ENCODE peak calls at places on chromosome 1, in ten cellular contexts. I is cardiac muscle cell, N is Peyer's patch, H is BE2C, Q is prostate gland, P is body of pancreas, X is fibroblast of mammary gland, E is cardiac fibroblast, V is lower lobe of right lung, K is thoracic aorta. R is an unnamed sample.

GRCh38 chr1:76944942-76945341 is 77.7 kb downstream of the ST6GALNAC5 start:
- DNase-seq in X (no peak), Q (no peak), I (no peak), P (no peak), H (no peak), E (peak), N (no peak), V (no peak), K (no peak), R (no peak)

GRCh38 chr1:905811-906531 is 17.8 kb upstream of the SAMD11 start:
- DNase-seq in X (no peak), K (no peak), H (peak), I (no peak), Q (peak), N (peak), V (peak), P (no peak), E (no peak), R (peak)

GRCh38 chr1:50084389-50084788 is 24.3 kb upstream of the ELAVL4 start:
- DNase-seq in Q (no peak), E (no peak), H (no peak), P (no peak), V (no peak), N (no peak), X (no peak), K (no peak), I (no peak), R (no peak)

GRCh38 chr1:84888753-84889152 is 4.3 kb downstream of the LPAR3 start:
- DNase-seq in I (no peak), V (no peak), H (no peak), E (peak), K (no peak), P (no peak), N (no peak), Q (no peak), X (no peak), R (no peak)

GRCh38 chr1:28893403-28894102 is 20.8 kb upstream of the EPB41 start:
- DNase-seq in X (peak), I (no peak), Q (no peak), H (peak), V (no peak), N (no peak), P (no peak), K (no peak), E (peak), R (no peak)

GRCh38 chr1:153968400-153968799 is 698 bp downstream of the CREB3L4 start:
- DNase-seq in Q (peak), N (no peak), K (no peak), I (no peak), H (peak), P (no peak), E (no peak), X (no peak), V (no peak), R (no peak)

GRCh38 chr1:23554481-23555224 is 4.6 kb downstream of the ID3 start:
- DNase-seq in E (peak), Q (peak), H (peak), I (peak), X (peak), P (peak), K (no peak), V (peak), N (peak), R (peak)

GRCh38 chr1:89274431-89274857 is 1.8 kb upstream of the GBP5 start:
- DNase-seq in H (no peak), K (no peak), E (peak), Q (peak), N (no peak), I (peak), X (peak), V (no peak), P (no peak), R (no peak)

GRCh38 chr1:19866758-19867157 is 15.4 kb upstream of the OTUD3 start:
- DNase-seq in X (peak), K (no peak), P (no peak), N (no peak), I (no peak), V (no peak), Q (no peak), H (no peak), E (peak), R (no peak)

GRCh38 chr1:201365251-201365650 is 12.2 kb downstream of the TNNT2 start:
- DNase-seq in K (no peak), X (no peak), Q (no peak), E (no peak), H (no peak), P (no peak), I (no peak), V (no peak), N (no peak), R (no peak)

GRCh38 chr1:90007979-90008404 is 13.1 kb downstream of the ZNF326 start:
- DNase-seq in E (no peak), P (no peak), Q (no peak), N (no peak), I (no peak), K (no peak), H (no peak), V (no peak), X (no peak), R (no peak)

GRCh38 chr1:61183471-61184034 is 101.2 kb downstream of the NFIA start:
- DNase-seq in I (peak), Q (peak), V (no peak), X (peak), K (no peak), N (no peak), P (peak), H (peak), E (peak), R (no peak)

GRCh38 chr1:9724706-9725476 is 73.4 kb downstream of the PIK3CD start:
- DNase-seq in V (peak), H (peak), N (peak), I (peak), X (peak), K (no peak), P (peak), E (peak), Q (no peak), R (peak)

GRCh38 chr1:183090386-183091006 is 67.3 kb downstream of the LAMC1 start:
- DNase-seq in V (no peak), N (no peak), I (peak), E (peak), K (no peak), P (peak), X (peak), Q (peak), H (no peak), R (no peak)

GRCh38 chr1:91846007-91846620 is 39.8 kb downstream of the TGFBR3 start:
- DNase-seq in P (peak), X (peak), I (peak), N (no peak), E (peak), V (no peak), H (peak), Q (peak), K (no peak), R (no peak)

GRCh38 chr1:11653101-11653601 is 1.1 kb downstream of the FBXO2 start:
- DNase-seq in P (peak), X (no peak), E (no peak), Q (no peak), V (no peak), H (no peak), N (no peak), I (no peak), K (no peak), R (no peak)

GRCh38 chr1:192445849-192446489 is 129.2 kb downstream of the RGS21 start:
- DNase-seq in N (peak), V (no peak), H (peak), X (peak), I (peak), E (peak), P (peak), Q (peak), K (no peak), R (no peak)

GRCh38 chr1:55474168-55474786 is 259.1 kb upstream of the USP24 start:
- DNase-seq in H (no peak), K (no peak), I (peak), Q (no peak), X (peak), P (no peak), E (peak), N (no peak), V (no peak), R (no peak)

GRCh38 chr1:12434174-12434573 is 183.8 kb downstream of the DHRS3 start:
- DNase-seq in N (no peak), P (no peak), H (no peak), X (peak), Q (no peak), I (peak), V (no peak), K (no peak), E (peak), R (no peak)

GRCh38 chr1:149888999-149889289 is 10.4 kb upstream of the BOLA1 start:
- DNase-seq in E (peak), H (no peak), P (peak), X (peak), Q (peak), N (no peak), K (no peak), I (peak), V (no peak), R (no peak)

GRCh38 chr1:61459345-61459744 is 265.6 kb downstream of the TM2D1 start:
- DNase-seq in N (no peak), K (no peak), I (no peak), H (no peak), E (no peak), X (no peak), Q (no peak), V (no peak), P (no peak), R (no peak)

GRCh38 chr1:7287013-7287412 is 484.1 kb upstream of the VAMP3 start:
- DNase-seq in Q (no peak), N (no peak), X (no peak), K (no peak), P (no peak), I (no peak), H (no peak), E (no peak), V (no peak), R (no peak)

GRCh38 chr1:9651565-9652378 is at the start of gene PIK3CD:
- DNase-seq in E (peak), H (no peak), K (no peak), P (no peak), V (peak), I (peak), N (peak), X (peak), Q (no peak), R (peak)

GRCh38 chr1:10901091-10901893 is 104.8 kb upstream of the CASZ1 start:
- DNase-seq in P (no peak), V (peak), H (peak), X (peak), E (peak), I (no peak), N (no peak), Q (peak), K (no peak), R (no peak)

GRCh38 chr1:193542668-193543067 is 356.3 kb upstream of the B3GALT2 start:
- DNase-seq in N (no peak), P (no peak), Q (no peak), K (no peak), E (no peak), V (no peak), X (no peak), H (no peak), I (no peak), R (no peak)

GRCh38 chr1:161966076-161966475 is 57.6 kb downstream of the OLFML2B start:
- DNase-seq in Q (no peak), N (no peak), K (no peak), V (no peak), X (no peak), I (no peak), E (no peak), H (no peak), P (no peak), R (no peak)

GRCh38 chr1:30335389-30335996 is 387.9 kb downstream of the MATN1 start:
- DNase-seq in K (no peak), I (no peak), V (no peak), E (no peak), X (no peak), Q (no peak), P (no peak), H (no peak), N (no peak), R (no peak)

GRCh38 chr1:37124501-37124900 is 90.2 kb upstream of the GRIK3 start:
- DNase-seq in V (no peak), K (no peak), H (peak), Q (no peak), E (no peak), N (no peak), P (no peak), I (no peak), X (no peak), R (no peak)

GRCh38 chr1:224554056-224554455 is 62.1 kb upstream of the CNIH3 start:
- DNase-seq in P (no peak), N (no peak), V (no peak), X (no peak), I (no peak), Q (no peak), E (no peak), K (no peak), H (no peak), R (no peak)

DNA sequence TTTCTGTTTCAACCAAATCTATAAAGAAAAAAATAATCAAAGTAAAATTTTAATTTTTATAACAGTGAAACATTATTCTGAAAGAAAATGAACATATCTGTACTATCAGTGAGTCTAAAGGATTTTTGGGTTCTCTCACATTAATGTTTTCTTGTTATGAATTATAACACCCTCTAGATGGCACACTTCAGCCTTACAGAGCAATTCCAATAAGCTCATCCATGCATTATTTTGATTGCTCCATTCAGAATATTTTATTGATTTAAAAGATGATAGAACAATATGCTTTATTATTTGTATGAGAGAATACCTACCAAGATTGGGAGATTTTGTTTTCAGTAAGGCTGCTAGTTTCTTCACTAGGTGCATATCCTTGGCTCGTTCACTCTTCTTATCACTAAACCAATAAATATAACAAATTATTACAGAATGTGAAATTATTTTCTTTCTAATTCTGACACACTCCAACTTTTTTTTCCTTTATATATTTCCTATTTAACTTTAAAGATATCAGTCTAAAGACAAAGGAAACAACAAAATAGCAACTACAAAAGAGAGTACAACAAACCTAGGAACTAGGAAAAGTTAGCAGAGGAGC is 82.4 kb downstream of the RAB3GAP2 start:
- DNase-seq in E (peak), P (no peak), N (no peak), H (no peak), K (no peak), V (no peak), Q (no peak), X (peak), I (peak), R (peak)
- TF ChIP-seq CTCF in E (peak), P (peak), N (peak), H (peak), K (no peak), V (peak), Q (no peak), X (peak), I (peak), R (peak)

GRCh38 chr1:196773713-196774112 is 927 bp upstream of the CFHR3 start:
- DNase-seq in V (no peak), P (no peak), H (no peak), E (no peak), Q (no peak), X (no peak), K (no peak), I (no peak), N (no peak), R (no peak)

GRCh38 chr1:196774603-196775002 is at the start of gene CFHR3:
- DNase-seq in K (no peak), V (no peak), P (no peak), H (no peak), X (no peak), Q (no peak), E (no peak), I (no peak), N (no peak), R (no peak)

GRCh38 chr1:196777603-196778002 is 3.0 kb downstream of the CFHR3 start:
- DNase-seq in Q (no peak), P (no peak), V (no peak), H (no peak), N (no peak), K (no peak), I (no peak), X (no peak), E (no peak), R (no peak)

GRCh38 chr1:196774195-196774594 is 445 bp upstream of the CFHR3 start:
- DNase-seq in K (no peak), V (no peak), H (no peak), N (no peak), E (no peak), X (no peak), I (no peak), Q (no peak), P (no peak), R (no peak)

GRCh38 chr1:196779093-196779492 is 4.5 kb downstream of the CFHR3 start:
- DNase-seq in V (no peak), X (no peak), H (no peak), E (no peak), Q (no peak), P (no peak), K (no peak), N (no peak), I (no peak), R (no peak)
- TF ChIP-seq CTCF in V (no peak), X (no peak), H (no peak), E (no peak), Q (no peak), P (no peak), K (no peak), N (no peak), I (no peak), R (no peak)

GRCh38 chr1:70034403-70034802 is 171.0 kb downstream of the LRRC40 start:
- DNase-seq in N (no peak), V (no peak), K (no peak), X (peak), Q (no peak), P (no peak), E (peak), H (no peak), I (peak), R (no peak)
- TF ChIP-seq CTCF in N (no peak), V (no peak), K (no peak), X (peak), Q (no peak), P (no peak), E (peak), H (peak), I (peak), R (no peak)

DNA sequence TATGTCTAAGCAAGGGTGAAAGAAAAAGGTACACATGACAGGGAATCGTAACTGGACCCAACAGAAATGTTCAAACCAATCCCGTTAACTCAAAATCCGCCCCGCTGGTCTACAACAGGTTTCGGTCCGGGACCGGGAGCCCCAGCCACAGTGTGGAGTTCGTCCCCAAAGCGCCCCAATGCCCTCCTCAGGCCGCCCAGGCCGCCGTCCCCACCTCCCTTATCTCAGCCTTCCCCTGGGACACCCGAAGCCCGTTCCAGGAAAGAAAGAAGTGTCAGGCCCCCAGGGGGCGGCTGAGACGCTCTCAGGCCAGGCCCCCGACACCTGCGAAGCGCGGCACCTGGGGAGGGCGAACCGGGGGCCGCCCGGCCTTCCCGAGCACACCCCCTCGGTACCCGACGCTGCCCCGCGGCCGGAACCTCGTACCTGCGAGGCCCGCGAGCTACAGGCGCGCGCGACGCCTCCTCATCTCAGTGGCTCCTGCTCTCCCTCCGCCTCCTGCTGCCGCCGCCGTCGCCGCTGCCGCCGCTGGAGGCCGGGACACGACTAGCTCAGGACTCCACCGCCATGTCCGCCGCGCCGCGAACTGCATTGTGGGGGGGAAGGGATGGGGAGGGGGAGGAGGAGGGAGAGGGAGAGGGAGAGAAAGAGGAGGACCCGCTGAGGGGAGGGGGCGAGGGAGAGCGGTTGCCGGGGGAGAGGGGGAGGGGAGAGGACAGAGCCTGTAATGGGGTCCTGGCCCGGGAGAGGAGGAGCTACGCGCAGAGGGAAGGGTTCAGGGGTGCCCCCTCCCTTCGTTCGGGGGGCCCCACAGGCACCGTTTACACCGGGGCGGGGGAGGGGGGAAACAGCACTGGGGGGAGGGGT is at the start of gene TUT4:
- DNase-seq in E (peak), V (peak), X (peak), P (peak), K (peak), H (peak), Q (peak), N (peak), I (peak), R (peak)
- TF ChIP-seq CTCF in E (no peak), V (no peak), X (no peak), P (no peak), K (no peak), H (no peak), Q (no peak), N (no peak), I (peak), R (no peak)

GRCh38 chr1:157363660-157364140 is 188.6 kb downstream of the FCRL5 start:
- DNase-seq in K (no peak), I (peak), X (peak), N (no peak), P (peak), H (peak), Q (no peak), V (no peak), E (peak), R (peak)
- TF ChIP-seq CTCF in K (no peak), I (peak), X (peak), N (peak), P (peak), H (peak), Q (no peak), V (peak), E (peak), R (peak)

GRCh38 chr1:172399369-172400072 is 21.0 kb upstream of the C1orf105 start:
- DNase-seq in X (peak), N (no peak), H (no peak), Q (peak), K (peak), P (peak), V (no peak), E (peak), I (peak), R (no peak)
- TF ChIP-seq CTCF in X (peak), N (peak), H (peak), Q (peak), K (peak), P (peak), V (peak), E (peak), I (peak), R (no peak)

GRCh38 chr1:218361298-218362065 is 16.3 kb downstream of the TGFB2 start:
- DNase-seq in Q (no peak), E (peak), I (peak), P (no peak), V (no peak), H (peak), K (no peak), N (no peak), X (peak), R (no peak)
- TF ChIP-seq CTCF in Q (no peak), E (peak), I (peak), P (no peak), V (peak), H (peak), K (no peak), N (no peak), X (peak), R (peak)